ENCODE peak calls at places on chromosomes 13 and 19, in seven cellular contexts. D is NCI-H345, B is HTR-8/SVneo, M is posterior vena cava, I is AG09319, Q is H7, U is NCI-H1436. P is an unnamed sample.

GRCh38 chr19:8305798-8306197 is 2.4 kb downstream of the CD320 start:
- DNase-seq in D (no peak), B (no peak), M (peak), I (no peak), Q (peak), U (no peak), P (no peak)

GRCh38 chr13:50152655-50153309 is 137.5 kb downstream of the KCNRG start:
- DNase-seq in D (no peak), B (no peak), M (no peak), I (no peak), Q (no peak), U (no peak), P (no peak)

GRCh38 chr19:33347300-33347699 is 26.2 kb upstream of the CEBPG start:
- DNase-seq in D (no peak), B (no peak), M (no peak), I (no peak), Q (no peak), U (no peak), P (no peak)

GRCh38 chr13:106990594-106990993 is 422.7 kb upstream of the ARGLU1 start:
- DNase-seq in D (no peak), B (no peak), M (no peak), I (no peak), Q (no peak), U (no peak), P (no peak)

GRCh38 chr13:28001049-28001448 is 12.6 kb upstream of the URAD start:
- DNase-seq in D (no peak), B (no peak), M (no peak), I (no peak), Q (no peak), U (no peak), P (no peak)

GRCh38 chr19:1814391-1814790 is 2.3 kb upstream of the ATP8B3 start:
- DNase-seq in D (no peak), B (no peak), M (no peak), I (no peak), Q (no peak), U (no peak), P (no peak)

GRCh38 chr19:41928221-41928683 is at the start of gene ERFL:
- DNase-seq in D (no peak), B (no peak), M (no peak), I (no peak), Q (peak), U (no peak), P (no peak)

GRCh38 chr19:5120833-5121232 is 151.9 kb downstream of the KDM4B start:
- DNase-seq in D (no peak), B (no peak), M (no peak), I (no peak), Q (no peak), U (no peak), P (no peak)

GRCh38 chr13:109331898-109332297 is 454.5 kb downstream of the IRS2 start:
- DNase-seq in D (peak), B (peak), M (no peak), I (no peak), Q (no peak), U (peak), P (no peak)

GRCh38 chr19:39677931-39678889 is 22.5 kb downstream of the LGALS16 start:
- DNase-seq in D (peak), B (peak), M (no peak), I (no peak), Q (no peak), U (no peak), P (no peak)

GRCh38 chr19:2010135-2010668 is 5.3 kb downstream of the BTBD2 start:
- DNase-seq in D (no peak), B (no peak), M (no peak), I (no peak), Q (peak), U (no peak), P (no peak)

GRCh38 chr19:5360003-5360820 is 19.6 kb upstream of the PTPRS start:
- DNase-seq in D (no peak), B (no peak), M (no peak), I (no peak), Q (no peak), U (no peak), P (no peak)

GRCh38 chr13:86193281-86193680 is 394.1 kb upstream of the SLITRK6 start:
- DNase-seq in D (no peak), B (no peak), M (no peak), I (no peak), Q (no peak), U (no peak), P (no peak)

GRCh38 chr19:31214997-31215396 is 134.2 kb downstream of the TSHZ3 start:
- DNase-seq in D (no peak), B (peak), M (no peak), I (no peak), Q (no peak), U (no peak), P (no peak)

GRCh38 chr13:29767006-29767405 is 83.4 kb downstream of the UBL3 start:
- DNase-seq in D (no peak), B (no peak), M (no peak), I (no peak), Q (no peak), U (no peak), P (no peak)

GRCh38 chr19:50486823-50487515 is 10.3 kb upstream of the GARIN5A start:
- DNase-seq in D (no peak), B (no peak), M (peak), I (no peak), Q (peak), U (no peak), P (no peak)

GRCh38 chr19:53772943-53773342 is 51.2 kb downstream of the NLRP12 start:
- DNase-seq in D (peak), B (peak), M (no peak), I (peak), Q (peak), U (peak), P (no peak)

GRCh38 chr19:51971624-51972023 is 15.0 kb downstream of the ZNF350 start:
- DNase-seq in D (no peak), B (no peak), M (no peak), I (no peak), Q (no peak), U (no peak), P (no peak)

GRCh38 chr19:45761714-45762113 is 7.3 kb downstream of the SIX5 start:
- DNase-seq in D (no peak), B (no peak), M (no peak), I (no peak), Q (peak), U (no peak), P (no peak)

GRCh38 chr19:6032827-6033226 is 54.9 kb upstream of the RANBP3 start:
- DNase-seq in D (no peak), B (no peak), M (peak), I (no peak), Q (no peak), U (no peak), P (no peak)